ENCODE peak calls at places on chromosome 14, in eight cellular contexts. Y is A549, F is AG10803, T is osteocyte, L is T-helper 9 cell, R is HEK293T, P is B cell, Q is NCI-H1092 treated with DMSO at 0.1 percent for 48 hours. Z is an unnamed sample.

GRCh38 chr14:54309615-54310014 is 87.2 kb upstream of the CDKN3 start:
- DNase-seq in Y (no peak), F (no peak), T (no peak), L (no peak), R (no peak), P (no peak), Q (no peak), Z (no peak)

GRCh38 chr14:104967414-104968152 is 10.6 kb downstream of the AHNAK2 start:
- DNase-seq in Y (peak), F (peak), T (no peak), L (no peak), R (no peak), P (no peak), Q (no peak), Z (no peak)

GRCh38 chr14:72594099-72594901 is 299.6 kb downstream of the DPF3 start:
- DNase-seq in Y (no peak), F (no peak), T (no peak), L (no peak), R (no peak), P (peak), Q (no peak), Z (no peak)

GRCh38 chr14:77208266-77208978 is 26.8 kb downstream of the TMEM63C start:
- DNase-seq in Y (peak), F (peak), T (peak), L (peak), R (peak), P (peak), Q (peak), Z (peak)

GRCh38 chr14:91415794-91416743 is 1.6 kb downstream of the CCDC88C start:
- DNase-seq in Y (no peak), F (no peak), T (no peak), L (peak), R (no peak), P (peak), Q (no peak), Z (no peak)

GRCh38 chr14:99946652-99947489 is 118.4 kb upstream of the EVL start:
- DNase-seq in Y (no peak), F (no peak), T (no peak), L (peak), R (peak), P (peak), Q (peak), Z (no peak)

GRCh38 chr14:99119554-99119953 is 152.4 kb downstream of the BCL11B start:
- DNase-seq in Y (no peak), F (no peak), T (peak), L (no peak), R (no peak), P (no peak), Q (no peak), Z (no peak)

GRCh38 chr14:31962920-31963319 is 114.2 kb upstream of the ARHGAP5 start:
- DNase-seq in Y (no peak), F (no peak), T (no peak), L (no peak), R (no peak), P (no peak), Q (no peak), Z (no peak)

GRCh38 chr14:91780452-91780851 is 48.6 kb upstream of the CATSPERB start:
- DNase-seq in Y (peak), F (no peak), T (no peak), L (no peak), R (no peak), P (no peak), Q (no peak), Z (no peak)

GRCh38 chr14:81480741-81481140 is 52.9 kb downstream of the SEL1L start:
- DNase-seq in Y (no peak), F (no peak), T (no peak), L (no peak), R (no peak), P (no peak), Q (no peak), Z (no peak)

GRCh38 chr14:104603623-104604401 is 760 bp downstream of the TMEM179 start:
- DNase-seq in Y (no peak), F (no peak), T (no peak), L (no peak), R (no peak), P (no peak), Q (peak), Z (no peak)

GRCh38 chr14:69139743-69140142 is 13.2 kb downstream of the DCAF5 start:
- DNase-seq in Y (no peak), F (no peak), T (no peak), L (no peak), R (no peak), P (no peak), Q (no peak), Z (no peak)

GRCh38 chr14:47675489-47676300 is at the start of gene MDGA2:
- DNase-seq in Y (peak), F (no peak), T (no peak), L (no peak), R (peak), P (no peak), Q (no peak), Z (no peak)

GRCh38 chr14:90302529-90303303 is 29.0 kb downstream of the NRDE2 start:
- DNase-seq in Y (no peak), F (no peak), T (no peak), L (no peak), R (no peak), P (no peak), Q (no peak), Z (no peak)

GRCh38 chr14:22226381-22226780 is 362.6 kb downstream of the DAD1 start:
- DNase-seq in Y (peak), F (no peak), T (no peak), L (no peak), R (no peak), P (peak), Q (no peak), Z (no peak)

GRCh38 chr14:76181546-76181945 is 29.8 kb downstream of the GPATCH2L start:
- DNase-seq in Y (peak), F (no peak), T (no peak), L (no peak), R (no peak), P (no peak), Q (no peak), Z (no peak)

GRCh38 chr14:74619672-74620131 is 7.7 kb upstream of the LTBP2 start:
- DNase-seq in Y (peak), F (peak), T (peak), L (no peak), R (no peak), P (no peak), Q (no peak), Z (peak)

GRCh38 chr14:68854421-68854820 is 61.6 kb upstream of the ZFP36L1 start:
- DNase-seq in Y (no peak), F (no peak), T (no peak), L (no peak), R (no peak), P (no peak), Q (no peak), Z (no peak)

GRCh38 chr14:84272290-84272721 is 1257.6 kb upstream of the FLRT2 start:
- DNase-seq in Y (no peak), F (no peak), T (no peak), L (no peak), R (no peak), P (no peak), Q (no peak), Z (no peak)

GRCh38 chr14:54085137-54085810 is 128.6 kb upstream of the BMP4 start:
- DNase-seq in Y (no peak), F (peak), T (no peak), L (no peak), R (no peak), P (no peak), Q (no peak), Z (peak)

GRCh38 chr14:83777516-83777915 is 1752.4 kb upstream of the FLRT2 start:
- DNase-seq in Y (no peak), F (no peak), T (no peak), L (no peak), R (no peak), P (no peak), Q (no peak), Z (no peak)

GRCh38 chr14:22296722-22297121 is 292.3 kb downstream of the DAD1 start:
- DNase-seq in Y (peak), F (peak), T (no peak), L (no peak), R (no peak), P (no peak), Q (no peak), Z (peak)

GRCh38 chr14:23078692-23079116 is 16.2 kb downstream of the ACIN1 start:
- DNase-seq in Y (peak), F (peak), T (no peak), L (no peak), R (no peak), P (no peak), Q (no peak), Z (peak)

GRCh38 chr14:68654471-68654941 is 138.4 kb downstream of the ZFP36L1 start:
- DNase-seq in Y (no peak), F (no peak), T (peak), L (no peak), R (no peak), P (no peak), Q (no peak), Z (no peak)

GRCh38 chr14:99674776-99675175 is 9.3 kb upstream of the CYP46A1 start:
- DNase-seq in Y (no peak), F (no peak), T (no peak), L (no peak), R (no peak), P (no peak), Q (no peak), Z (no peak)

GRCh38 chr14:105061428-105062047 is 3.7 kb downstream of the GPR132 start:
- DNase-seq in Y (no peak), F (no peak), T (no peak), L (peak), R (no peak), P (peak), Q (no peak), Z (no peak)

GRCh38 chr14:55689971-55690871 is 110.2 kb downstream of the KTN1 start:
- DNase-seq in Y (no peak), F (no peak), T (no peak), L (no peak), R (no peak), P (no peak), Q (no peak), Z (no peak)

GRCh38 chr14:61956517-61956916 is 194.3 kb downstream of the SNAPC1 start:
- DNase-seq in Y (no peak), F (no peak), T (no peak), L (no peak), R (no peak), P (no peak), Q (no peak), Z (no peak)

GRCh38 chr14:71733210-71733883 is 198.9 kb upstream of the RGS6 start:
- DNase-seq in Y (no peak), F (peak), T (no peak), L (no peak), R (no peak), P (no peak), Q (no peak), Z (no peak)

GRCh38 chr14:76729195-76729594 is 32.1 kb upstream of the VASH1 start:
- DNase-seq in Y (no peak), F (no peak), T (no peak), L (no peak), R (no peak), P (no peak), Q (no peak), Z (no peak)

GRCh38 chr14:36065831-36066230 is 110.7 kb downstream of the PTCSC3 start:
- DNase-seq in Y (no peak), F (no peak), T (no peak), L (no peak), R (no peak), P (no peak), Q (no peak), Z (no peak)

GRCh38 chr14:71764701-71765347 is 167.4 kb upstream of the RGS6 start:
- DNase-seq in Y (no peak), F (peak), T (no peak), L (no peak), R (no peak), P (no peak), Q (no peak), Z (no peak)

GRCh38 chr14:68789798-68790655 is 2.8 kb downstream of the ZFP36L1 start:
- DNase-seq in Y (peak), F (peak), T (no peak), L (no peak), R (no peak), P (no peak), Q (no peak), Z (no peak)

GRCh38 chr14:96940009-96940408 is 142.8 kb downstream of the VRK1 start:
- DNase-seq in Y (no peak), F (no peak), T (no peak), L (no peak), R (no peak), P (no peak), Q (no peak), Z (no peak)

GRCh38 chr14:61434315-61434714 is 112.9 kb downstream of the PRKCH start:
- DNase-seq in Y (peak), F (no peak), T (no peak), L (no peak), R (no peak), P (no peak), Q (no peak), Z (no peak)

GRCh38 chr14:30295980-30296379 is 263.0 kb upstream of the G2E3 start:
- DNase-seq in Y (no peak), F (no peak), T (no peak), L (no peak), R (no peak), P (no peak), Q (no peak), Z (no peak)

GRCh38 chr14:50037837-50038236 is 78.5 kb downstream of the VCPKMT start:
- DNase-seq in Y (no peak), F (no peak), T (no peak), L (no peak), R (no peak), P (no peak), Q (no peak), Z (no peak)